ENCODE peak calls at places on chromosomes 12 and 14, in seven cellular contexts. B is dorsolateral prefrontal cortex, Y is heart left ventricle, L is Karpas-422, V is A549, Q is HCT116, K is right cardiac atrium. I is an unnamed sample.

GRCh38 chr14:104694991-104695659 is 5.7 kb downstream of the INF2 start:
- DNase-seq in B (no peak), Y (peak; percentile 71), L (no peak), V (no peak), Q (no peak), K (no peak), I (no peak)

GRCh38 chr12:96237465-96238077 is 43.4 kb downstream of the ELK3 start:
- DNase-seq in B (no peak), Y (peak; percentile 66), L (peak; percentile 48), V (no peak), Q (no peak), K (peak; percentile 76), I (no peak)

GRCh38 chr12:75479963-75480461 is 543 bp upstream of the GLIPR1 start:
- DNase-seq in B (no peak), Y (no peak), L (no peak), V (no peak), Q (no peak), K (no peak), I (no peak)

GRCh38 chr12:63843613-63844390 is 698 bp upstream of the SRGAP1 start:
- DNase-seq in B (peak; percentile 92), Y (peak; percentile 94), L (peak; percentile 93), V (peak; percentile 97), Q (peak; percentile 86), K (peak; percentile 95), I (peak; percentile 92)

GRCh38 chr12:114916124-114916523 is 232.1 kb upstream of the TBX3 start:
- DNase-seq in B (no peak), Y (no peak), L (no peak), V (peak; percentile 78), Q (no peak), K (no peak), I (no peak)

GRCh38 chr12:48424644-48425043 is 47.7 kb upstream of the ANP32D start:
- DNase-seq in B (no peak), Y (no peak), L (no peak), V (no peak), Q (no peak), K (no peak), I (no peak)

GRCh38 chr12:118645219-118645618 is 268.9 kb downstream of the SUDS3 start:
- DNase-seq in B (no peak), Y (peak; percentile 19), L (peak; percentile 70), V (peak; percentile 10), Q (no peak), K (no peak), I (peak; percentile 69)

GRCh38 chr14:20262642-20263128 is 23.6 kb downstream of the OR11H4 start:
- DNase-seq in B (no peak), Y (no peak), L (peak; percentile 60), V (peak; percentile 32), Q (peak; percentile 6), K (no peak), I (no peak)

GRCh38 chr12:129696952-129697351 is 206.9 kb downstream of the TMEM132D start:
- DNase-seq in B (no peak), Y (no peak), L (no peak), V (peak; percentile 9), Q (no peak), K (no peak), I (no peak)

GRCh38 chr14:106268013-106268727 is 741.8 kb downstream of the TMEM121 start:
- DNase-seq in B (no peak), Y (no peak), L (peak; percentile 82), V (peak; percentile 12), Q (no peak), K (no peak), I (no peak)

GRCh38 chr12:86772688-86773087 is 516.5 kb upstream of the MGAT4C start:
- DNase-seq in B (no peak), Y (no peak), L (no peak), V (no peak), Q (no peak), K (no peak), I (no peak)

GRCh38 chr12:60035835-60036234 is 440.0 kb downstream of the SLC16A7 start:
- DNase-seq in B (no peak), Y (no peak), L (no peak), V (no peak), Q (no peak), K (no peak), I (no peak)

GRCh38 chr12:92007787-92008186 is 137.9 kb downstream of the BTG1 start:
- DNase-seq in B (no peak), Y (no peak), L (no peak), V (no peak), Q (no peak), K (no peak), I (no peak)

GRCh38 chr12:52895726-52896189 is 9.1 kb downstream of the KRT8 start:
- DNase-seq in B (no peak), Y (no peak), L (no peak), V (peak; percentile 90), Q (no peak), K (no peak), I (no peak)

GRCh38 chr12:104596876-104597833 is 140.4 kb downstream of the CHST11 start:
- DNase-seq in B (no peak), Y (no peak), L (no peak), V (no peak), Q (no peak), K (no peak), I (no peak)

GRCh38 chr12:54373619-54374554 is 9.6 kb upstream of the GPR84 start:
- DNase-seq in B (no peak), Y (no peak), L (no peak), V (peak; percentile 62), Q (peak; percentile 61), K (peak; percentile 41), I (no peak)

GRCh38 chr12:132465269-132466190 is 24.4 kb upstream of the FBRSL1 start:
- DNase-seq in B (no peak), Y (no peak), L (peak; percentile 37), V (no peak), Q (no peak), K (peak; percentile 3), I (no peak)

GRCh38 chr12:52441320-52441911 is 7.2 kb upstream of the KRT75 start:
- DNase-seq in B (no peak), Y (no peak), L (peak; percentile 51), V (peak; percentile 14), Q (peak; percentile 26), K (no peak), I (no peak)

GRCh38 chr12:124667671-124668337 is 100.4 kb upstream of the NCOR2 start:
- DNase-seq in B (no peak), Y (no peak), L (no peak), V (no peak), Q (no peak), K (no peak), I (no peak)

DNA sequence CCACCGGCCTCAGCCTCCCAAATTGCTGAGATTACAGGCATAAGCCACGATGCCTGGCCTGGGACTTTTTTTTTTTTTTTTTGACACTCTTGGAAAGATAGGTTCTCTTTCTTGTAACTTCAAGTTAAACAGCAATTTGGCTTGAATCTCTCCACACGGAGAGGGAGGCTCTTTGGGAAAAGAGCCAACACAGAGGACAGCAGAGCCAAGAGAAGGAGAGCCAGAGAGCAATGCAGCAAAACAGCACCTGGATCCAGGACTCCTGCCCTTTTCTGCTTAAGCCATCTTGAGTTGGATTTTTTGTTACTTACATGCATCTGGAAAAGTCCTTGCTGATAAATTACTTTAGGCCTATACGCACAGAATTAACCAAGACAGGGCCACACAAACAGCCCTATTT is 176.8 kb downstream of the APAF1 start:
- DNase-seq in B (no peak), Y (no peak), L (no peak), V (no peak), Q (no peak), K (no peak), I (no peak)
- H3K27ac ChIP-seq in B (peak overlapping the region; percentile 74), Y (no peak overlapping the region), L (no peak overlapping the region), V (no peak overlapping the region), Q (no peak overlapping the region), K (no peak overlapping the region), I (no peak overlapping the region)

DNA sequence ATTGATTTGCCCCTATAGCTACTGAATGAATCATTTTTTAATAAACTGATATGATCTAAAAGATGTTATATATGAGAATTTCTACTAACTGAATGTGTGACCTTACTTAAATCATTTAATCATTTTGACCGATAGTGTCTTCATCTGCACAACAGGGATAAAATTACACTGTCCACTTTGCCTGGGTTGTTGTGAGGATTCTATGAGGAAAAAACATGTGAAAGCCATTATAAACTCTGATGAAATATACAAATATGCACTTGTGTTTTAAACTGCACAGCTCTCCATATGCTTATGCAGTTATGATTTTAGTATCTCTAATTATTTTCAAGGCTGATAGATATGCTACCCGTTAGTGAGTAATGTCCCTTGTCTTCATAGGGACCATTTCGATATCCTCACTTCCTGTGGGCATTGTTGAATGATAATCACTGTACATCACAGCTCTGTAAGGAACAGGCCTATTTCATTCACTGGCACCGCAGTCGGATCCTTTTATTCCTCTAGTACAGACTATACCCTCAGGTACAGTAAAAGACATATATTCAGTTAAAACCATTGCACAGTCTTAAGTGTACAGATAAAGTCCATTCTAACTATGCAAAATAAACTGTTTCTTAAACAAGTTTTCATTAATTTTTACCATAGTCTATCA is 88.7 kb upstream of the RAP1B start:
- DNase-seq in B (no peak), Y (no peak), L (no peak), V (no peak), Q (no peak), K (no peak), I (no peak)
- H3K27ac ChIP-seq in B (no peak overlapping the region), Y (no peak overlapping the region), L (no peak overlapping the region), V (peak overlapping the region; percentile 62), Q (no peak overlapping the region), K (no peak overlapping the region), I (no peak overlapping the region)

DNA sequence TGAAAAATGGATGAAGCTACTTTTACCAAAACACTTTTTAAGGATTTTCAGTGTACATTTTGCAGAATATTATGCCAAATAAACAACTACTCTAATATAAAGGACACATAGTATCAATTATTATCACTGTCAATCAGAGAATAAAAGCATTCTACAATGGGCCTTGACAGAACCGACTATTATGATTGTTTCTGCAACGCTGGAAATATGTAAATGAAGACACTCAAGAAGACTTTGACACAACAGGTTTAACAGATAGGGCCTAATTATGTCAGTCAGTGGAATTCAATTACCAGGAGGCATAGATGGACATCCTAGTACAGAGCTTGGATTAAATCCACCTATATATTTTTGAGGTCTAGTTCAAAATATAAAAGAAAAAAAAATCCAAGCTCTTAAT is 58.7 kb upstream of the SOX5 start:
- DNase-seq in B (no peak), Y (no peak), L (peak; percentile 0), V (no peak), Q (no peak), K (no peak), I (no peak)
- H3K27ac ChIP-seq in B (no peak overlapping the region), Y (no peak overlapping the region), L (no peak overlapping the region), V (no peak overlapping the region), Q (no peak overlapping the region), K (no peak overlapping the region), I (no peak overlapping the region)

DNA sequence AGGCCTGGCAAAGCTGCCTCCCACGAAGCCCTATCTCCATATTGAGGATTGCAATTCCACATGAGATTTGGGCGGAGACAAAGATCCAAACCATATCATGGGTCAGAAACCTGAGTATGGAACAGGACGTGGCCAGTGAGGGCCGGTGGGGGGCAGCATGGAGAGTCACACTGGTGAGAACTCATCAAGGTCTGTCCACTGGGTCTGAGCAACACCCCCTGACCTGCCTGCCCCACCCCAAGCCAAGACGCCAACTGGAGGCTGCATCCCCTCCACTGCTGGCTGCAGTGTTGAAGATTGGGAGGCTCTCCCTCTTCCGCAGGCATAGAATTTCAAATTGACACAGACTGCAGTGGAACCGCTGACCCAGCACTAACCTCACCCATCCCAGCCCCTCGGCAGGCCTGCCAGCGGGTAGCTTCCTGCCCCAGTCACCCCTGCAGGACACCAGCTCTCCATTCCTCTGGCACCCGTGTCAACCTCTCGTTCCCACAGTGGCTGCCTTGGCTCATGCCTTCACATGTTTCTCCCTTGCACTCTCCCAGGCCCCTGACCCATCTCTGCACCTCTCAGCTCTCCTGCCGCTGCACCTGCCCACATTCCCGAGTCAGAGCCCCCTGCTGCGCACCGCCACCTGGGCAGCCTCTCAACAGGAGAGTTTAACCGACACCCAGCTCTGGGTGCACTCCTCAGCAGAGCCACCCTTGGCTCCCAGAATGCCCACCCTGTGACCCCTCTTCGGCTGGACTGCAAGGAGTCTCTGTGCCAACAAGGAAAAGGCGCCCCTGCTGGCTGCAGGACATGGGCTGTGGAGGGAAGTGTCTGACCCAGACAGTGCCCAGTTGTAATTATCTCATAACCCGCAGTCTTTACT is 45.2 kb upstream of the PPP2R5C start:
- DNase-seq in B (no peak), Y (no peak), L (no peak), V (no peak), Q (no peak), K (no peak), I (no peak)
- H3K27ac ChIP-seq in B (no peak overlapping the region), Y (no peak overlapping the region), L (no peak overlapping the region), V (no peak overlapping the region), Q (no peak overlapping the region), K (no peak overlapping the region), I (no peak overlapping the region)